ENCODE peak calls at places on chromosome 1, in seven cellular contexts. A, Z, I, L, B, O and Q are unnamed samples.

GRCh38 chr1:12275370-12275769 is 45.5 kb downstream of the VPS13D start:
- DNase-seq in Z (peak), B (no peak), O (no peak), A (no peak), L (peak), I (peak), Q (no peak)

GRCh38 chr1:115330480-115331013 is 7.5 kb downstream of the NGF start:
- DNase-seq in A (no peak), Z (no peak), L (peak), B (peak), O (peak), I (no peak), Q (no peak)

GRCh38 chr1:223109581-223110026 is 33.4 kb downstream of the TLR5 start:
- DNase-seq in L (no peak), B (no peak), Z (no peak), O (no peak), I (no peak), A (no peak), Q (no peak)

GRCh38 chr1:184164529-184164928 is 113.0 kb downstream of the TSEN15 start:
- DNase-seq in A (no peak), O (no peak), Z (no peak), L (no peak), B (no peak), I (no peak), Q (no peak)

GRCh38 chr1:65681101-65681500 is 111.6 kb upstream of the PDE4B start:
- DNase-seq in I (no peak), Z (no peak), B (no peak), O (no peak), L (peak), A (no peak), Q (no peak)

GRCh38 chr1:211783266-211783665 is 47.3 kb downstream of the LPGAT1 start:
- DNase-seq in O (no peak), B (no peak), L (no peak), A (no peak), Z (no peak), I (no peak), Q (no peak)

GRCh38 chr1:47611992-47612391 is 174.1 kb downstream of the FOXD2 start:
- DNase-seq in I (no peak), L (no peak), Z (no peak), O (no peak), A (peak), B (no peak), Q (no peak)

GRCh38 chr1:46179138-46180081 is 3.1 kb upstream of the P3R3URF start:
- DNase-seq in L (peak), O (peak), B (peak), A (peak), Z (peak), I (peak), Q (peak)

GRCh38 chr1:230753586-230754251 is 6.5 kb downstream of the CAPN9 start:
- DNase-seq in L (no peak), O (no peak), A (no peak), Z (peak), I (no peak), B (no peak), Q (no peak)

GRCh38 chr1:98405581-98406059 is 255.9 kb upstream of the SNX7 start:
- DNase-seq in L (no peak), I (no peak), Z (no peak), O (no peak), B (no peak), A (no peak), Q (no peak)

GRCh38 chr1:107952989-107953388 is 12.0 kb downstream of the VAV3 start:
- DNase-seq in Z (no peak), L (no peak), O (no peak), I (no peak), B (no peak), A (no peak), Q (no peak)

GRCh38 chr1:232837085-232837484 is 31.9 kb downstream of the MAP10 start:
- DNase-seq in B (no peak), Z (no peak), L (peak), O (no peak), I (no peak), A (no peak), Q (no peak)

GRCh38 chr1:100482748-100483147 is 55.2 kb upstream of the GPR88 start:
- DNase-seq in L (no peak), O (no peak), B (no peak), I (no peak), Z (no peak), A (no peak), Q (no peak)